ENCODE peak calls at places on chromosome 11, in four cellular contexts. One of them, this sample, is unnamed.

GRCh38 chr11:391117-392017 is 2.6 kb upstream of the PKP3 start:
- DNase-seq in K562: no peak
- DNase-seq in H1: no peak
- DNase-seq in HepG2: no peak
- DNase-seq in this sample: no peak

GRCh38 chr11:134861490-134862107 is 449.6 kb upstream of the B3GAT1 start:
- DNase-seq in HepG2: no peak
- DNase-seq in H1: no peak
- DNase-seq in K562: peak
- DNase-seq in this sample: no peak

GRCh38 chr11:61745796-61746653 is 6.4 kb upstream of the MYRF start:
- DNase-seq in K562: no peak
- DNase-seq in HepG2: no peak
- DNase-seq in H1: no peak
- DNase-seq in this sample: no peak

GRCh38 chr11:121414141-121414918 is 37.8 kb upstream of the SORL1 start:
- DNase-seq in K562: no peak
- DNase-seq in H1: no peak
- DNase-seq in HepG2: no peak
- DNase-seq in this sample: no peak

GRCh38 chr11:315051-315481 is 1.2 kb downstream of the IFITM1 start:
- DNase-seq in H1: no peak
- DNase-seq in HepG2: peak
- DNase-seq in K562: no peak
- DNase-seq in this sample: no peak

GRCh38 chr11:43852057-43852636 is 28.5 kb upstream of the ALKBH3 start:
- DNase-seq in K562: peak
- DNase-seq in H1: peak
- DNase-seq in HepG2: peak
- DNase-seq in this sample: peak

GRCh38 chr11:67627394-67627787 is 2.3 kb downstream of the NUDT8 start:
- DNase-seq in K562: no peak
- DNase-seq in HepG2: no peak
- DNase-seq in H1: no peak
- DNase-seq in this sample: no peak

GRCh38 chr11:102237096-102237735 is 80.1 kb upstream of the BIRC3 start:
- DNase-seq in K562: no peak
- DNase-seq in H1: no peak
- DNase-seq in HepG2: no peak
- DNase-seq in this sample: no peak

GRCh38 chr11:44327730-44328691 is 18.1 kb upstream of the ALX4 start:
- DNase-seq in HepG2: no peak
- DNase-seq in K562: no peak
- DNase-seq in H1: no peak
- DNase-seq in this sample: no peak

GRCh38 chr11:6413791-6414231 is 5.1 kb downstream of the APBB1 start:
- DNase-seq in K562: no peak
- DNase-seq in H1: no peak
- DNase-seq in HepG2: no peak
- DNase-seq in this sample: no peak

GRCh38 chr11:120471131-120471530 is 40.4 kb upstream of the GRIK4 start:
- DNase-seq in H1: no peak
- DNase-seq in K562: no peak
- DNase-seq in HepG2: no peak
- DNase-seq in this sample: no peak

GRCh38 chr11:44319552-44320288 is 9.8 kb upstream of the ALX4 start:
- DNase-seq in H1: no peak
- DNase-seq in K562: peak
- DNase-seq in HepG2: no peak
- DNase-seq in this sample: no peak

GRCh38 chr11:88501535-88501934 is 164.0 kb upstream of the CTSC start:
- DNase-seq in H1: no peak
- DNase-seq in K562: no peak
- DNase-seq in HepG2: no peak
- DNase-seq in this sample: no peak

GRCh38 chr11:825366-826231 is 2.1 kb upstream of the CRACR2B start:
- DNase-seq in H1: no peak
- DNase-seq in K562: no peak
- DNase-seq in HepG2: no peak
- DNase-seq in this sample: no peak

GRCh38 chr11:17985517-17985916 is 27.3 kb downstream of the SERGEF start:
- DNase-seq in K562: no peak
- DNase-seq in HepG2: peak
- DNase-seq in H1: no peak
- DNase-seq in this sample: no peak

GRCh38 chr11:35277827-35278226 is 138.9 kb downstream of the CD44 start:
- DNase-seq in H1: no peak
- DNase-seq in HepG2: no peak
- DNase-seq in K562: no peak
- DNase-seq in this sample: no peak

GRCh38 chr11:111081021-111081511 is 164.5 kb upstream of the POU2AF2 start:
- DNase-seq in H1: no peak
- DNase-seq in HepG2: no peak
- DNase-seq in K562: no peak
- DNase-seq in this sample: no peak

GRCh38 chr11:9774591-9775392 is 110.9 kb downstream of the SWAP70 start:
- DNase-seq in H1: no peak
- DNase-seq in HepG2: no peak
- DNase-seq in K562: no peak
- DNase-seq in this sample: no peak

GRCh38 chr11:55994525-55994924 is at the start of gene OR5F1:
- DNase-seq in K562: no peak
- DNase-seq in H1: no peak
- DNase-seq in HepG2: no peak
- DNase-seq in this sample: no peak

GRCh38 chr11:18727499-18728236 is 1.7 kb upstream of the IGSF22 start:
- DNase-seq in K562: peak
- DNase-seq in HepG2: peak
- DNase-seq in H1: no peak
- DNase-seq in this sample: no peak

GRCh38 chr11:63610604-63611394 is 3.4 kb downstream of the PLAAT3 start:
- DNase-seq in HepG2: no peak
- DNase-seq in H1: peak
- DNase-seq in K562: no peak
- DNase-seq in this sample: no peak

GRCh38 chr11:32571039-32571438 is 12.6 kb upstream of the EIF3M start:
- DNase-seq in K562: no peak
- DNase-seq in HepG2: no peak
- DNase-seq in H1: no peak
- DNase-seq in this sample: no peak

GRCh38 chr11:57440744-57441414 is 14.0 kb upstream of the SLC43A3 start:
- DNase-seq in K562: no peak
- DNase-seq in H1: no peak
- DNase-seq in HepG2: peak
- DNase-seq in this sample: no peak

GRCh38 chr11:103317118-103317517 is 207.9 kb downstream of the DYNC2H1 start:
- DNase-seq in H1: no peak
- DNase-seq in K562: no peak
- DNase-seq in HepG2: no peak
- DNase-seq in this sample: no peak

GRCh38 chr11:126140932-126141291 is 70.5 kb downstream of the RPUSD4 start:
- DNase-seq in K562: no peak
- DNase-seq in HepG2: no peak
- DNase-seq in H1: no peak
- DNase-seq in this sample: no peak

GRCh38 chr11:80855975-80856524 is 1415.2 kb upstream of the TENM4 start:
- DNase-seq in H1: no peak
- DNase-seq in K562: no peak
- DNase-seq in HepG2: no peak
- DNase-seq in this sample: no peak

GRCh38 chr11:106306942-106307341 is 229.5 kb downstream of the AASDHPPT start:
- DNase-seq in K562: no peak
- DNase-seq in HepG2: no peak
- DNase-seq in H1: no peak
- DNase-seq in this sample: no peak

GRCh38 chr11:68541983-68542382 is 81.4 kb downstream of the PPP6R3 start:
- DNase-seq in HepG2: peak
- DNase-seq in K562: peak
- DNase-seq in H1: no peak
- DNase-seq in this sample: no peak

GRCh38 chr11:44300881-44301855 is 8.8 kb downstream of the ALX4 start:
- DNase-seq in K562: no peak
- DNase-seq in H1: no peak
- DNase-seq in HepG2: no peak
- DNase-seq in this sample: no peak

GRCh38 chr11:96361778-96362177 is 18.8 kb upstream of the MAML2 start:
- DNase-seq in H1: no peak
- DNase-seq in HepG2: no peak
- DNase-seq in K562: peak
- DNase-seq in this sample: no peak

GRCh38 chr11:28606930-28607329 is 498.7 kb downstream of the METTL15 start:
- DNase-seq in HepG2: no peak
- DNase-seq in K562: no peak
- DNase-seq in H1: no peak
- DNase-seq in this sample: no peak

GRCh38 chr11:117980716-117981115 is 5.5 kb upstream of the IL10RA start:
- DNase-seq in K562: no peak
- DNase-seq in H1: no peak
- DNase-seq in HepG2: no peak
- DNase-seq in this sample: no peak

GRCh38 chr11:4071325-4071724 is 23.3 kb upstream of the RRM1 start:
- DNase-seq in H1: no peak
- DNase-seq in K562: no peak
- DNase-seq in HepG2: no peak
- DNase-seq in this sample: no peak

GRCh38 chr11:4071828-4072421 is 22.7 kb upstream of the RRM1 start:
- DNase-seq in H1: no peak
- DNase-seq in K562: no peak
- DNase-seq in HepG2: no peak
- DNase-seq in this sample: no peak

GRCh38 chr11:4068962-4069361 is 25.6 kb upstream of the RRM1 start:
- DNase-seq in H1: no peak
- DNase-seq in HepG2: no peak
- DNase-seq in K562: no peak
- DNase-seq in this sample: no peak

GRCh38 chr11:4074266-4074665 is 20.3 kb upstream of the RRM1 start:
- DNase-seq in HepG2: no peak
- DNase-seq in K562: no peak
- DNase-seq in H1: no peak
- DNase-seq in this sample: no peak

DNA sequence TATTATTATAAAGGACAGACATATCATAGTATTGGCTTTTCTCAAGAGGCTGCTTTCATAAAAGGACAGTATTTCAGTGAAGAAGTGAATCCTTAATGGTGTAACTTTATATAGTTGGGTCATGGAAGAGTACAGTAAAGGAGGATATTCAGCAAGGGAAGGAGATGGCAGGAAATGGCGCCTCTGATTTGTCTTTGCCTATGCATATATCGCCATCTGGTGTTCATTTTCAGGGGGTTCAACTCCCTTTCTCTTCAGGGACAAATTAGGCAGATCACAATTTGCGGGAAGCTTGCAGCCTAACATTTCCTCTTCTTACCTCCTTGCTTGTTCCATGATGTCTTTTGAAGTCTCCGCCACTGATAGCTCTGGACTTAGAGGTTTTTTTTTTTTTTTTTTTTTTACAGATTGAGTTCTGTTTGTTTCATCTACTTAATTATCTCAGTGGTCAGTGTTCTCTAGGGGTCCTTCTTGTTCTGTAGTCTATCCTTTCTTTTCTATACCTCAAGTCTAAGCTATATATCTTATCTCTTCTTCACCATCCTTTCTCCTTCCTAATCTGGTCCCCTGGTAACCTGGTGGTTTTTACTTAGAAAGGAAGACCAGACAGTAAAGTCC is 21.8 kb upstream of the RRM1 start:
- DNase-seq in HepG2: peak
- DNase-seq in K562: peak
- DNase-seq in H1: no peak
- DNase-seq in this sample: peak
- TF ChIP-seq BRCA1 in HepG2: no peak
- TF ChIP-seq BRCA1 in K562: no peak
- TF ChIP-seq BRCA1 in H1: no peak
- TF ChIP-seq BRCA1 in this sample: no peak

DNA sequence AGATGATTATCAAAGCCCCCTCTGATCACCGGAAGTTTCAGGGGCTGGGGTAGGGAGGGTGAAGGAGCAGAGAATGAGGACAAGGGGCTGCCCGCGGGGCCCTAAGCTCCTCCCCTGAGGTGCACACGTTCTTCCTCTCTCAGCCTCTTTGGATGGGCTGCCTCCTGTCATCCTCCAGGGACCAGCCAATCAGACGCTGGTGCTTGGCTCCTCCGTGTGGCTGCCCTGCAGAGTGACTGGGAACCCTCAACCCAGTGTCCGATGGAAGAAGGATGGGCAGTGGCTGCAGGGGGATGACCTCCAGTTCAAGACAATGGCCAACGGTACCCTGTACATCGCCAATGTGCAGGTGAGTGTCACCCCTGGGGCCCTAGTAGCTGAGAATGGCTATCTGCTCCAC is 7.5 kb downstream of the ROBO3 start:
- DNase-seq in K562: peak
- DNase-seq in HepG2: no peak
- DNase-seq in H1: no peak
- DNase-seq in this sample: no peak
- TF ChIP-seq BRCA1 in K562: no peak
- TF ChIP-seq BRCA1 in HepG2: no peak
- TF ChIP-seq BRCA1 in H1: no peak
- TF ChIP-seq BRCA1 in this sample: no peak

DNA sequence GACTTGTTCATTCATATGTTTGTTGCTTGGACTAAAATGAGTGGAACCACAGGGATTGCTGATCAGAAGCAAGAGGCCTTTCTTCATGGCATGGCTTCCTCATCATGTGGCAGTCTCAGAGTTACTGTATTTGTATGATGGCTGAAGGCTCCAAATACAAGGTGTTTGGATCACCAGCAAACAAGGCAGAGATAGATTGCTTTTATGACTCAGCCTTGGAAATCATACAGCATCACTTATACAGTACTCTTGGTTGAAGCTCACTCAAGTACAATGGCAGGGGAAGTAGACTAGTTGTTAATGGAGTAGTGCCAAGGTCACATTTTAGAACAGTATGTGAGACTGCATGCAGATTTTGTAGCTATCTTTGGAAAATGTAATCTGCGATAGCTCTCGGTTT is 16.6 kb downstream of the CAPRIN1 start:
- DNase-seq in H1: no peak
- DNase-seq in HepG2: no peak
- DNase-seq in K562: no peak
- DNase-seq in this sample: no peak
- TF ChIP-seq BRCA1 in H1: no peak
- TF ChIP-seq BRCA1 in HepG2: no peak
- TF ChIP-seq BRCA1 in K562: no peak
- TF ChIP-seq BRCA1 in this sample: no peak

GRCh38 chr11:21814169-21814568 is 378.7 kb upstream of the ANO5 start:
- DNase-seq in H1: no peak
- DNase-seq in HepG2: peak
- DNase-seq in K562: no peak
- DNase-seq in this sample: no peak

GRCh38 chr11:21806982-21807749 is 385.7 kb upstream of the ANO5 start:
- DNase-seq in H1: no peak
- DNase-seq in K562: no peak
- DNase-seq in HepG2: no peak
- DNase-seq in this sample: no peak

GRCh38 chr11:21806508-21806907 is 386.4 kb upstream of the ANO5 start:
- DNase-seq in K562: no peak
- DNase-seq in HepG2: no peak
- DNase-seq in H1: no peak
- DNase-seq in this sample: no peak

GRCh38 chr11:21810650-21811049 is 382.2 kb upstream of the ANO5 start:
- DNase-seq in K562: no peak
- DNase-seq in H1: no peak
- DNase-seq in HepG2: peak
- DNase-seq in this sample: no peak

GRCh38 chr11:21811572-21811971 is 381.3 kb upstream of the ANO5 start:
- DNase-seq in H1: no peak
- DNase-seq in HepG2: peak
- DNase-seq in K562: no peak
- DNase-seq in this sample: no peak
- TF ChIP-seq BRCA1 in H1: no peak
- TF ChIP-seq BRCA1 in HepG2: no peak
- TF ChIP-seq BRCA1 in K562: no peak
- TF ChIP-seq BRCA1 in this sample: no peak